ENCODE peak calls at places on chromosomes 13 and 19, in seven cellular contexts. One of them, this sample, is unnamed.

GRCh38 chr19:5953034-5953589 is 24.8 kb downstream of the RANBP3 start:
- DNase-seq in HCT116: no peak
- DNase-seq in GM12878: no peak
- DNase-seq in SK-N-SH: no peak
- DNase-seq in H1: no peak
- DNase-seq in K562: no peak
- DNase-seq in HepG2: no peak
- DNase-seq in this sample: no peak

GRCh38 chr19:3115916-3116602 is 19.8 kb upstream of the GNA15 start:
- DNase-seq in HCT116: no peak
- DNase-seq in GM12878: no peak
- DNase-seq in SK-N-SH: no peak
- DNase-seq in H1: peak; percentile 31
- DNase-seq in K562: no peak
- DNase-seq in HepG2: no peak
- DNase-seq in this sample: peak; percentile 81

GRCh38 chr19:4456843-4457653 is 546 bp downstream of the UBXN6 start:
- DNase-seq in HCT116: no peak
- DNase-seq in GM12878: no peak
- DNase-seq in SK-N-SH: peak; percentile 98
- DNase-seq in H1: peak; percentile 44
- DNase-seq in K562: peak; percentile 91
- DNase-seq in HepG2: no peak
- DNase-seq in this sample: no peak

GRCh38 chr13:28339419-28339818 is 155.5 kb downstream of the FLT1 start:
- DNase-seq in HCT116: no peak
- DNase-seq in GM12878: no peak
- DNase-seq in SK-N-SH: no peak
- DNase-seq in H1: no peak
- DNase-seq in K562: no peak
- DNase-seq in HepG2: no peak
- DNase-seq in this sample: no peak

GRCh38 chr19:27962260-27962659 is 1250.7 kb downstream of the UQCRFS1 start:
- DNase-seq in HCT116: no peak
- DNase-seq in GM12878: no peak
- DNase-seq in SK-N-SH: no peak
- DNase-seq in H1: no peak
- DNase-seq in K562: no peak
- DNase-seq in HepG2: no peak
- DNase-seq in this sample: no peak

GRCh38 chr19:39093761-39094160 is 9.6 kb downstream of the ACP7 start:
- DNase-seq in HCT116: no peak
- DNase-seq in GM12878: no peak
- DNase-seq in SK-N-SH: no peak
- DNase-seq in H1: no peak
- DNase-seq in K562: no peak
- DNase-seq in HepG2: no peak
- DNase-seq in this sample: no peak

GRCh38 chr13:45658586-45659235 is 43.2 kb upstream of the ERICH6B start:
- DNase-seq in HCT116: no peak
- DNase-seq in GM12878: no peak
- DNase-seq in SK-N-SH: no peak
- DNase-seq in H1: no peak
- DNase-seq in K562: no peak
- DNase-seq in HepG2: no peak
- DNase-seq in this sample: no peak

GRCh38 chr19:1027020-1027952 is 878 bp downstream of the CNN2 start:
- DNase-seq in HCT116: no peak
- DNase-seq in GM12878: no peak
- DNase-seq in SK-N-SH: no peak
- DNase-seq in H1: no peak
- DNase-seq in K562: no peak
- DNase-seq in HepG2: no peak
- DNase-seq in this sample: no peak

GRCh38 chr19:47284324-47284899 is 9.7 kb downstream of the INAFM1 start:
- DNase-seq in HCT116: no peak
- DNase-seq in GM12878: no peak
- DNase-seq in SK-N-SH: peak; percentile 56
- DNase-seq in H1: no peak
- DNase-seq in K562: peak; percentile 44
- DNase-seq in HepG2: peak; percentile 53
- DNase-seq in this sample: peak; percentile 63

GRCh38 chr13:50130686-50131051 is 115.4 kb downstream of the KCNRG start:
- DNase-seq in HCT116: no peak
- DNase-seq in GM12878: no peak
- DNase-seq in SK-N-SH: peak; percentile 75
- DNase-seq in H1: no peak
- DNase-seq in K562: no peak
- DNase-seq in HepG2: no peak
- DNase-seq in this sample: no peak

GRCh38 chr13:36130542-36131214 is 504 bp downstream of the DCLK1 start:
- DNase-seq in HCT116: no peak
- DNase-seq in GM12878: no peak
- DNase-seq in SK-N-SH: peak; percentile 80
- DNase-seq in H1: no peak
- DNase-seq in K562: no peak
- DNase-seq in HepG2: no peak
- DNase-seq in this sample: no peak
- TF ChIP-seq JUND in HCT116: no peak
- TF ChIP-seq JUND in GM12878: no peak
- TF ChIP-seq JUND in SK-N-SH: no peak
- TF ChIP-seq JUND in H1: no peak
- TF ChIP-seq JUND in K562: no peak
- TF ChIP-seq JUND in HepG2: no peak
- TF ChIP-seq JUND in this sample: no peak

GRCh38 chr19:35088514-35088913 is 27.1 kb upstream of the FXYD3 start:
- DNase-seq in HCT116: no peak
- DNase-seq in GM12878: no peak
- DNase-seq in SK-N-SH: no peak
- DNase-seq in H1: no peak
- DNase-seq in K562: no peak
- DNase-seq in HepG2: no peak
- DNase-seq in this sample: no peak
- TF ChIP-seq JUND in HCT116: no peak
- TF ChIP-seq JUND in GM12878: no peak
- TF ChIP-seq JUND in SK-N-SH: peak; percentile 54
- TF ChIP-seq JUND in H1: no peak
- TF ChIP-seq JUND in K562: no peak
- TF ChIP-seq JUND in HepG2: no peak
- TF ChIP-seq JUND in this sample: no peak

GRCh38 chr19:19559942-19560341 is 21.9 kb downstream of the CILP2 start:
- DNase-seq in HCT116: no peak
- DNase-seq in GM12878: no peak
- DNase-seq in SK-N-SH: no peak
- DNase-seq in H1: no peak
- DNase-seq in K562: no peak
- DNase-seq in HepG2: no peak
- DNase-seq in this sample: no peak
- TF ChIP-seq JUND in HCT116: no peak
- TF ChIP-seq JUND in GM12878: no peak
- TF ChIP-seq JUND in SK-N-SH: no peak
- TF ChIP-seq JUND in H1: no peak
- TF ChIP-seq JUND in K562: no peak
- TF ChIP-seq JUND in HepG2: no peak
- TF ChIP-seq JUND in this sample: no peak

GRCh38 chr13:41099986-41100385 is 32.6 kb downstream of the KBTBD6 start:
- DNase-seq in HCT116: no peak
- DNase-seq in GM12878: no peak
- DNase-seq in SK-N-SH: no peak
- DNase-seq in H1: no peak
- DNase-seq in K562: no peak
- DNase-seq in HepG2: no peak
- DNase-seq in this sample: no peak
- TF ChIP-seq JUND in HCT116: no peak
- TF ChIP-seq JUND in GM12878: no peak
- TF ChIP-seq JUND in SK-N-SH: no peak
- TF ChIP-seq JUND in H1: no peak
- TF ChIP-seq JUND in K562: no peak
- TF ChIP-seq JUND in HepG2: no peak
- TF ChIP-seq JUND in this sample: no peak

DNA sequence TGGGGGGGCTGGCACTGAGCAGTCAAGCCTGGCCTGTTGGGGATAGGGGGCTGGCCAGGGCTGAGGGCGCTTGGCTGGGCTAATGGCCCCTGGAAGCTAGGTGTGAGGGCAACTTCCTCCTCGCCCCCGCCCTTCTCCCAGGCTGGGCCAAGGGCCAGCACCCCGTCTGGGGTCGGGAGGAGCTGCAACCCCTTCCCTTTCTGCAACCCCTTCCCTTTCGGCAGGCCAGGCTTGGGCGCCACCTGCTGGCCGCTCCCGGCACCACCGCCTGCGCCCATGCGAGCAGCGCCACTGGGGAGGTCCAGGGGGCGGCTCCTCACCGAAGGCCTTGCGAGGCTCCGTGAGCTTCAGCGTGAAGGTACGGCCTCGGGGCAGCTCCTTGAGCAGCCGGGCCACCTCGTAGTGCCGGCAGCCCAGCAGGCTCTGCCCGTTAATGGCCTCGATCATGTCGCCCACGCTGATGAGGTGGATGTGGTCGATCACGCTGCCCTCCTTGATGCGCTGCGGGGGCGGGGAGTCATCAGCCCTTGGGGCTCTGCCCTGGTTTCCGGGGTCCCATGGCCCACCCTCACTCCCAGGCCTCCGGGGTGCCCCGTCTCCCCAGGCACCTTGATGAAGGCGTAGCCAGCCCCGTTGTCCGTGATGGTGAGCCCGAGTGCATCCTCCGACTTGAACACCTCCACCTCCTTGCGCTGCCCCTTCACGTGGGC is 5.0 kb upstream of the PTGER1 start:
- DNase-seq in HCT116: no peak
- DNase-seq in GM12878: no peak
- DNase-seq in SK-N-SH: peak; percentile 95
- DNase-seq in H1: no peak
- DNase-seq in K562: peak; percentile 85
- DNase-seq in HepG2: no peak
- DNase-seq in this sample: peak; percentile 32
- TF ChIP-seq JUND in HCT116: no peak
- TF ChIP-seq JUND in GM12878: no peak
- TF ChIP-seq JUND in SK-N-SH: no peak
- TF ChIP-seq JUND in H1: no peak
- TF ChIP-seq JUND in K562: no peak
- TF ChIP-seq JUND in HepG2: no peak
- TF ChIP-seq JUND in this sample: no peak

GRCh38 chr13:24085662-24086061 is 74.9 kb upstream of the SPATA13 start:
- DNase-seq in HCT116: no peak
- DNase-seq in GM12878: no peak
- DNase-seq in SK-N-SH: no peak
- DNase-seq in H1: no peak
- DNase-seq in K562: no peak
- DNase-seq in HepG2: peak; percentile 23
- DNase-seq in this sample: no peak
- TF ChIP-seq JUND in HCT116: no peak
- TF ChIP-seq JUND in GM12878: no peak
- TF ChIP-seq JUND in SK-N-SH: no peak
- TF ChIP-seq JUND in H1: no peak
- TF ChIP-seq JUND in K562: no peak
- TF ChIP-seq JUND in HepG2: no peak
- TF ChIP-seq JUND in this sample: no peak

DNA sequence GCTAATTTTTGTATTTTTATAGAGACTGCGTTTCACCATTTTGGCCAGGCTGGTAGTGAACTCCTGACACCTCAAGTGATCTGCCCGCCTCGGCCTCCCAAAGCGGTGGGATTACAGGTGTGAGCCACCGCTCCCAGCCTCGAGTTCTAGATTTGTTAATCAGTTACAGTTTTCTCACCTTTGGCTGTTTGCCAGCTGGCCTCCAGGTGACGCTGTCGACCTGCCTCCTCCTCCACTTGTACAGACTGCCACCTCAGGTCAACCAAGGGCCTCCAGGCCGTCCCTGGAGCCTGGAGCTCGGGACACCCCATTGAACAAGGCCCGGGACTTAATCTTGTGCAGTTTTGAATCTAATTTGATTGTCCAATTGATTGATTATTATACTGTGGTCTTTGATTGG is 45.5 kb downstream of the IER2 start:
- DNase-seq in HCT116: no peak
- DNase-seq in GM12878: no peak
- DNase-seq in SK-N-SH: no peak
- DNase-seq in H1: peak; percentile 47
- DNase-seq in K562: peak; percentile 59
- DNase-seq in HepG2: peak; percentile 80
- DNase-seq in this sample: peak; percentile 25
- TF ChIP-seq JUND in HCT116: no peak
- TF ChIP-seq JUND in GM12878: no peak
- TF ChIP-seq JUND in SK-N-SH: no peak
- TF ChIP-seq JUND in H1: peak; percentile 64
- TF ChIP-seq JUND in K562: no peak
- TF ChIP-seq JUND in HepG2: no peak
- TF ChIP-seq JUND in this sample: no peak

DNA sequence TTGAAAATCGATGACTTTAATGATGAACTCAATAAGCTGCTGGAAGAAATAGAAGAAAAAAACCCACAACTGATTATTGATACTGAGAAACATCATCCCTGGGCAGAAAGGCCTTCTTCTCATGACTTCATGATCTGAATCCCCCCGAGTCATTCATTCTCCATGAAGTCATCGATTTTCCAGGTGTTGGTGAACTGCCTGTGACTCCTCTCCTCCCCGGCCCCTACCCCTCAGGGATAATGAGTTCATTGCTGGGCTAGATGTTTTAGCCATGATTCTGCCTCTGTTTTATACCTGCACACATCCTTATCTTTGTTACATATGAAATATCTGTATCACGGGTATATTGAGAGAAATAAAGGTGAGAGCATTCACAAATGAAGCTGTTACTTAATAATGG is 34.6 kb downstream of the NLRP2 start:
- DNase-seq in HCT116: no peak
- DNase-seq in GM12878: no peak
- DNase-seq in SK-N-SH: no peak
- DNase-seq in H1: no peak
- DNase-seq in K562: no peak
- DNase-seq in HepG2: no peak
- DNase-seq in this sample: no peak
- TF ChIP-seq JUND in HCT116: no peak
- TF ChIP-seq JUND in GM12878: no peak
- TF ChIP-seq JUND in SK-N-SH: no peak
- TF ChIP-seq JUND in H1: no peak
- TF ChIP-seq JUND in K562: no peak
- TF ChIP-seq JUND in HepG2: no peak
- TF ChIP-seq JUND in this sample: no peak

This sample was measured in T47D.